ENCODE peak calls at places on chromosome 20, in nine cellular contexts. S, Y, I, L, J, R, N, E and T are unnamed samples.

GRCh38 chr20:64069614-64070243 is 6.7 kb downstream of the TCEA2 start:
- DNase-seq in J (peak; percentile 63), R (peak; percentile 41), N (no peak), E (no peak), I (peak; percentile 48), Y (no peak), S (no peak), L (no peak), T (no peak)

GRCh38 chr20:48201881-48202280 is 416.6 kb upstream of the SULF2 start:
- DNase-seq in R (no peak), Y (no peak), L (no peak), E (no peak), J (no peak), N (no peak), I (no peak), S (no peak), T (no peak)

GRCh38 chr20:11103866-11104265 is 430.1 kb upstream of the JAG1 start:
- DNase-seq in N (no peak), Y (no peak), I (no peak), R (no peak), J (no peak), E (no peak), S (no peak), L (no peak), T (no peak)

GRCh38 chr20:2871555-2872303 is 1.6 kb upstream of the PTPRA start:
- DNase-seq in N (no peak), J (no peak), E (no peak), L (no peak), Y (no peak), R (no peak), S (no peak), I (no peak), T (peak; percentile 5)

GRCh38 chr20:51931321-51931720 is 129.0 kb upstream of the SALL4 start:
- DNase-seq in N (no peak), L (no peak), J (peak; percentile 25), E (no peak), S (no peak), R (no peak), Y (no peak), I (no peak), T (peak; percentile 39)

GRCh38 chr20:16922834-16923233 is 174.7 kb downstream of the OTOR start:
- DNase-seq in E (no peak), S (no peak), R (peak; percentile 90), N (no peak), I (no peak), J (no peak), Y (no peak), L (no peak), T (no peak)

GRCh38 chr20:32261644-32262043 is 15.8 kb upstream of the KIF3B start:
- DNase-seq in Y (no peak), S (no peak), E (no peak), I (no peak), N (no peak), L (peak; percentile 2), R (no peak), J (no peak), T (no peak)

GRCh38 chr20:35757098-35757705 is 14.6 kb upstream of the PHF20 start:
- DNase-seq in L (no peak), J (no peak), Y (no peak), E (no peak), S (no peak), I (no peak), R (peak; percentile 54), N (no peak), T (no peak)

GRCh38 chr20:52190437-52191131 is 995 bp downstream of the ZFP64 start:
- DNase-seq in Y (no peak), I (peak; percentile 25), S (peak; percentile 62), E (no peak), N (peak; percentile 30), R (peak; percentile 74), J (peak; percentile 62), L (no peak), T (peak; percentile 60)

GRCh38 chr20:62237772-62238568 is at the start of gene OSBPL2:
- DNase-seq in I (peak; percentile 99), R (peak; percentile 99), E (peak; percentile 98), Y (peak; percentile 100), S (peak; percentile 100), L (peak; percentile 99), J (peak; percentile 99), N (peak; percentile 99), T (peak; percentile 100)

GRCh38 chr20:62239278-62239879 is 1.1 kb downstream of the OSBPL2 start:
- DNase-seq in N (no peak), Y (no peak), I (peak; percentile 38), J (no peak), R (peak; percentile 52), E (no peak), S (peak; percentile 64), L (no peak), T (peak; percentile 41)

GRCh38 chr20:62240015-62240685 is 1.8 kb downstream of the OSBPL2 start:
- DNase-seq in N (no peak), E (no peak), L (no peak), R (no peak), I (no peak), J (no peak), S (no peak), Y (no peak), T (no peak)

GRCh38 chr20:62236997-62237771 is 1.1 kb upstream of the OSBPL2 start:
- DNase-seq in N (no peak), Y (no peak), J (no peak), R (no peak), I (no peak), L (no peak), E (no peak), S (no peak), T (no peak)

DNA sequence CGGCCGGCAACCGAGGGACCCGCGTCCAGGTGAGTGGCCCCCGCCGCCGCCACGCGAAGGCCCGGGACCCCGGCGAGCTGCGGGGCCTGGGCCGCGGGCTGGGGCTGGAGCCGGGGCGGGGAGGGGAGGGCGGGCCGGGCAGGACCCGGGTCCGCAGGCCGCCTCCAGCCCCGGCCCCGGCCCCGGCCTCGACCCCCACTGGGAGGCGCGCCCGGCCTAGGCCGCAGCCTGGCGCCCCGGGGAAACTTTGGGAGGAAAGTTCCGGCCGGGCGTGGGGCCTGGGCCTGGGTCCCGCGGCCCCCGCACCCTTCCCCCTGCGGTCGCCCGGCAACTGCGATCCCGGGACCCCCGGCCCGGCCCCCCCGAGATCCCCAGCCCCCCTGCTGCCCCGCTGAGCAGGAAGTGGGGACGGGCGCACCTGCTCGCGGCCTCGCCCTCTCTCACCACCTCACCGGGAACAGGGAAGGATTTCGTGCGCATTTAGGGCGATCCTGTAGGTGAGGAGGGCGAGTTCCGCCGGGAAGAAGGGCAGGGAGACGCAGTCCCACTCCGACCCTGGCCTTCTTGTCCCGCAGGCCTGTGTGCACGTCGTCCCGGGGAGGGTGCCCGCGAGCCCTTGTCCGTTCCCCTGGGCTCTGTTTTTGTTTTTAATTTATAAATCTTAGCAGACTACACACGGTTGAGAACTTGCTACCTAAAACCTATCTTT is 402 bp downstream of the OSBPL2 start:
- DNase-seq in I (peak; percentile 51), J (peak; percentile 27), E (no peak), S (peak; percentile 70), L (no peak), Y (no peak), R (peak; percentile 53), N (no peak), T (peak; percentile 58)
- H3K27ac ChIP-seq in I (peak overlapping the region; percentile 85), J (peak overlapping the region; percentile 85), E (peak overlapping the region; percentile 82), S (peak overlapping the region; percentile 94), L (peak overlapping the region; percentile 79), Y (peak overlapping the region; percentile 86), R (peak overlapping the region; percentile 50), N (peak overlapping the region; percentile 79), T (peak overlapping the region; percentile 71)

GRCh38 chr20:1308067-1308701 is 20.8 kb downstream of the SDCBP2 start:
- DNase-seq in R (no peak), I (no peak), S (peak; percentile 48), N (no peak), J (no peak), Y (no peak), E (no peak), L (peak; percentile 73), T (no peak)

GRCh38 chr20:1308702-1309095 is 20.2 kb downstream of the SDCBP2 start:
- DNase-seq in R (no peak), Y (no peak), S (peak; percentile 36), N (no peak), J (no peak), I (no peak), L (peak; percentile 56), E (no peak), T (no peak)

GRCh38 chr20:1310506-1311190 is 18.3 kb downstream of the SDCBP2 start:
- DNase-seq in Y (no peak), I (no peak), S (peak; percentile 43), N (no peak), L (peak; percentile 39), R (no peak), J (no peak), E (no peak), T (no peak)

GRCh38 chr20:1310087-1310486 is 18.9 kb downstream of the SDCBP2 start:
- DNase-seq in Y (no peak), L (peak; percentile 33), I (no peak), R (no peak), S (no peak), N (no peak), J (no peak), E (no peak), T (no peak)

GRCh38 chr20:1309439-1309847 is 19.5 kb downstream of the SDCBP2 start:
- DNase-seq in R (no peak), I (no peak), J (no peak), Y (no peak), L (peak; percentile 74), N (no peak), S (peak; percentile 42), E (no peak), T (no peak)
- H3K4me1 ChIP-seq in R (peaks cover 6% of the 10 kb centered on the region), I (no peaks in the 10 kb centered on the region), J (no peaks in the 10 kb centered on the region), Y (no peaks in the 10 kb centered on the region), L (no peaks in the 10 kb centered on the region), N (peaks cover 5% of the 10 kb centered on the region), S (no peaks in the 10 kb centered on the region), E (peaks cover 3% of the 10 kb centered on the region), T (no peaks in the 10 kb centered on the region)

DNA sequence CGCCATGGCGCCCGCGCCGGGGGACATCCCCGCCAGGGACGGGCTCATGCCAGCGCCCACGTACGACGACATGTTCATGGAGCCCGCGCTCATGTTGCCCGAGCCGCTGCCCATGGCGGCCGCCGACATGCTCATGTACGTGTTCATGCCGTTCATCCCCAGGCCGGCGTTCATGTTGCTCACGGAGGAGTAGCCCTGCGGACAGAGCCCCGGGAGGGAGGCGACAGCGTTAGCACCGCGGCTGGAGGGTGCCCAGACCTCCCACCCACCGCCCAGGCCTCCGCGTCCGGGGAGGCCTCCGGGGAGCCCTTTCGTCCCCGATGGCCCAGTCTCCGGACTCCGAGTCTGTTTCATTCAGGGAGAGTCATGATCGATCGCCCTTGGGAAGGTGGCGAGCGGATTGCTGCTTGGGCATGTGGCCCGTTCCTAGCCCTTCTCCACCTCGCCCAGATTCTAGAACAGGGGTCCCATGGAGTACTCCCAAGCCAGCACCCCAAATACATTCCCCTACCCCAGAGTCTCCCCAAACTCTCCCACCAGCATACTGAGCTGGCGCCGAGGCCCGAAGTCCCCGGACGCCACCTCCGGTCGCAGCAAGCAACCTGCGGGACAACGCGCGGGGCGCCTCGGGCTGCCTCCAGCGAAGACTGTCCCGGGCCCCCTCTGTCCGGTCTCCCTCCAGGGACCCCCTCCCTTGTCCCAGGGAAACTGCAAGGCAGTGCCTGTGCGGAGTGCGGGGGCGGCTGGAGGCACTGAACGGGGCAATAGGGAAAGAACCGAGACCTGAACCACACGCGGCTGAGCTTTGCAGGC is 1.2 kb downstream of the FOXA2 start:
- DNase-seq in I (no peak), L (peak; percentile 72), N (no peak), Y (peak; percentile 77), R (peak; percentile 17), J (peak; percentile 20), S (peak; percentile 65), E (no peak), T (no peak)
- H3K4me3 ChIP-seq in I (no peak overlapping the region), L (peak overlapping the region; percentile 2), N (no peak overlapping the region), Y (peak overlapping the region; percentile 46), R (no peak overlapping the region), J (no peak overlapping the region), S (peak overlapping the region; percentile 50), E (no peak overlapping the region), T (peak overlapping the region; percentile 38)

GRCh38 chr20:20731945-20732296 is 19.5 kb upstream of the RALGAPA2 start:
- DNase-seq in L (no peak), J (no peak), R (peak; percentile 4), N (no peak), Y (no peak), S (no peak), I (peak; percentile 47), E (peak; percentile 44), T (no peak)
- H3K27ac ChIP-seq in L (no peak overlapping the region), J (no peak overlapping the region), R (no peak overlapping the region), N (no peak overlapping the region), Y (no peak overlapping the region), S (no peak overlapping the region), I (peak overlapping the region; percentile 50), E (peak overlapping the region; percentile 65), T (no peak overlapping the region)